ENCODE peak calls at places on chromosomes 13 and 19, in five cellular contexts. One of them, this sample, is unnamed.
A peak's percentile ranks its signal among the peaks of the same experiment; 100 is the strongest.

GRCh38 chr19:17107546-17108452 is 32.2 kb downstream of the MYO9B start:
- DNase-seq in cardiac muscle cell: peak; percentile 98
- DNase-seq in brain microvascular endothelial cell: peak; percentile 95
- DNase-seq in CD8-positive, alpha-beta T cell: no peak
- DNase-seq in fibroblast of the aortic adventitia: peak; percentile 97
- DNase-seq in this sample: peak; percentile 89

GRCh38 chr19:2547033-2547680 is 71.2 kb downstream of the GADD45B start:
- DNase-seq in cardiac muscle cell: no peak
- DNase-seq in brain microvascular endothelial cell: no peak
- DNase-seq in CD8-positive, alpha-beta T cell: no peak
- DNase-seq in fibroblast of the aortic adventitia: no peak
- DNase-seq in this sample: no peak

GRCh38 chr19:10093295-10094186 is 7.4 kb downstream of the SHFL start:
- DNase-seq in cardiac muscle cell: peak; percentile 18
- DNase-seq in brain microvascular endothelial cell: no peak
- DNase-seq in CD8-positive, alpha-beta T cell: no peak
- DNase-seq in fibroblast of the aortic adventitia: no peak
- DNase-seq in this sample: no peak

GRCh38 chr13:52749446-52749845 is 9.8 kb upstream of the CNMD start:
- DNase-seq in cardiac muscle cell: no peak
- DNase-seq in brain microvascular endothelial cell: no peak
- DNase-seq in CD8-positive, alpha-beta T cell: no peak
- DNase-seq in fibroblast of the aortic adventitia: no peak
- DNase-seq in this sample: no peak

GRCh38 chr13:35794734-35795389 is 318.4 kb upstream of the MAB21L1 start:
- DNase-seq in cardiac muscle cell: no peak
- DNase-seq in brain microvascular endothelial cell: no peak
- DNase-seq in CD8-positive, alpha-beta T cell: no peak
- DNase-seq in fibroblast of the aortic adventitia: no peak
- DNase-seq in this sample: no peak

GRCh38 chr13:41455725-41456419 is 1.5 kb upstream of the RGCC start:
- DNase-seq in cardiac muscle cell: no peak
- DNase-seq in brain microvascular endothelial cell: no peak
- DNase-seq in CD8-positive, alpha-beta T cell: no peak
- DNase-seq in fibroblast of the aortic adventitia: no peak
- DNase-seq in this sample: no peak

GRCh38 chr13:20721454-20722357 is 18.2 kb downstream of the IL17D start:
- DNase-seq in cardiac muscle cell: peak; percentile 78
- DNase-seq in brain microvascular endothelial cell: peak; percentile 72
- DNase-seq in CD8-positive, alpha-beta T cell: no peak
- DNase-seq in fibroblast of the aortic adventitia: peak; percentile 77
- DNase-seq in this sample: no peak

GRCh38 chr13:20127563-20128458 is 33.0 kb downstream of the GJA3 start:
- DNase-seq in cardiac muscle cell: peak; percentile 65
- DNase-seq in brain microvascular endothelial cell: no peak
- DNase-seq in CD8-positive, alpha-beta T cell: no peak
- DNase-seq in fibroblast of the aortic adventitia: peak; percentile 30
- DNase-seq in this sample: peak; percentile 37

GRCh38 chr19:40525234-40526051 is 51.2 kb upstream of the SHKBP1 start:
- DNase-seq in cardiac muscle cell: no peak
- DNase-seq in brain microvascular endothelial cell: no peak
- DNase-seq in CD8-positive, alpha-beta T cell: no peak
- DNase-seq in fibroblast of the aortic adventitia: no peak
- DNase-seq in this sample: no peak

GRCh38 chr19:43420954-43421353 is 6.3 kb downstream of the TEX101 start:
- DNase-seq in cardiac muscle cell: no peak
- DNase-seq in brain microvascular endothelial cell: no peak
- DNase-seq in CD8-positive, alpha-beta T cell: no peak
- DNase-seq in fibroblast of the aortic adventitia: no peak
- DNase-seq in this sample: no peak

GRCh38 chr19:43412441-43412840 is 2.2 kb upstream of the TEX101 start:
- DNase-seq in cardiac muscle cell: no peak
- DNase-seq in brain microvascular endothelial cell: no peak
- DNase-seq in CD8-positive, alpha-beta T cell: no peak
- DNase-seq in fibroblast of the aortic adventitia: no peak
- DNase-seq in this sample: no peak

GRCh38 chr19:43422000-43422688 is 7.5 kb downstream of the TEX101 start:
- DNase-seq in cardiac muscle cell: no peak
- DNase-seq in brain microvascular endothelial cell: no peak
- DNase-seq in CD8-positive, alpha-beta T cell: no peak
- DNase-seq in fibroblast of the aortic adventitia: no peak
- DNase-seq in this sample: no peak

GRCh38 chr19:43414554-43414953 is at the start of gene TEX101:
- DNase-seq in cardiac muscle cell: no peak
- DNase-seq in brain microvascular endothelial cell: no peak
- DNase-seq in CD8-positive, alpha-beta T cell: no peak
- DNase-seq in fibroblast of the aortic adventitia: no peak
- DNase-seq in this sample: no peak

GRCh38 chr19:43416951-43417623 is 2.4 kb downstream of the TEX101 start:
- DNase-seq in cardiac muscle cell: no peak
- DNase-seq in brain microvascular endothelial cell: no peak
- DNase-seq in CD8-positive, alpha-beta T cell: no peak
- DNase-seq in fibroblast of the aortic adventitia: no peak
- DNase-seq in this sample: no peak
- H3K4me3 ChIP-seq in cardiac muscle cell: no peak overlapping the region
- H3K4me3 ChIP-seq in brain microvascular endothelial cell: no peak overlapping the region
- H3K4me3 ChIP-seq in CD8-positive, alpha-beta T cell: no peak overlapping the region
- H3K4me3 ChIP-seq in fibroblast of the aortic adventitia: no peak overlapping the region
- H3K4me3 ChIP-seq in this sample: no peak overlapping the region

DNA sequence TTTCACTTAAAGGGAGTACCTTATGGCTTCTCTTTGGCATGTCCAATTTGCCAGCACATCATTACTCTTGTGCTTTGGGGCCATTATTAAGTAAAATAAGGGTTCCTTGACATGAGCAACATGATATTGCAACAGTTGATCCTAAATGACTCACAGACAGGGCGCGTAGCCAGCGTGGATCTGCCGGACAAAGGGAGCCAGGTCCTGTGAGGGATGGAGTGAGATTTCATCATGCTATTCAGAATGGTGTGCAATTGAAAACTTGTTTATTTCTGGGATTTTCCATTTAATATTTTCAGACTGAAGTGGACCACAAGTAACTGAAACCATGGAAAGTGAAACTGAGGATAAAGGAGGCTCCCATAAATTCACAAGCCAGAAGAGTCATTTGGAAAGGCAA is 48.6 kb upstream of the WASF3 start:
- DNase-seq in cardiac muscle cell: peak; percentile 95
- DNase-seq in brain microvascular endothelial cell: peak; percentile 82
- DNase-seq in CD8-positive, alpha-beta T cell: no peak
- DNase-seq in fibroblast of the aortic adventitia: peak; percentile 97
- DNase-seq in this sample: no peak
- H3K4me3 ChIP-seq in cardiac muscle cell: no peak overlapping the region
- H3K4me3 ChIP-seq in brain microvascular endothelial cell: no peak overlapping the region
- H3K4me3 ChIP-seq in CD8-positive, alpha-beta T cell: no peak overlapping the region
- H3K4me3 ChIP-seq in fibroblast of the aortic adventitia: peak overlapping the region; percentile 31
- H3K4me3 ChIP-seq in this sample: no peak overlapping the region

GRCh38 chr13:48738261-48738755 is 84.6 kb downstream of the CYSLTR2 start:
- DNase-seq in cardiac muscle cell: no peak
- DNase-seq in brain microvascular endothelial cell: no peak
- DNase-seq in CD8-positive, alpha-beta T cell: no peak
- DNase-seq in fibroblast of the aortic adventitia: no peak
- DNase-seq in this sample: no peak
- H3K4me3 ChIP-seq in cardiac muscle cell: no peak overlapping the region
- H3K4me3 ChIP-seq in brain microvascular endothelial cell: no peak overlapping the region
- H3K4me3 ChIP-seq in CD8-positive, alpha-beta T cell: no peak overlapping the region
- H3K4me3 ChIP-seq in fibroblast of the aortic adventitia: no peak overlapping the region
- H3K4me3 ChIP-seq in this sample: no peak overlapping the region

GRCh38 chr13:28819046-28819747 is 942 bp upstream of the MTUS2 start:
- DNase-seq in cardiac muscle cell: peak; percentile 37
- DNase-seq in brain microvascular endothelial cell: no peak
- DNase-seq in CD8-positive, alpha-beta T cell: no peak
- DNase-seq in fibroblast of the aortic adventitia: peak; percentile 15
- DNase-seq in this sample: no peak
- H3K4me3 ChIP-seq in cardiac muscle cell: peak overlapping the region; percentile 43
- H3K4me3 ChIP-seq in brain microvascular endothelial cell: peak overlapping the region; percentile 34
- H3K4me3 ChIP-seq in CD8-positive, alpha-beta T cell: no peak overlapping the region
- H3K4me3 ChIP-seq in fibroblast of the aortic adventitia: peak overlapping the region; percentile 31
- H3K4me3 ChIP-seq in this sample: no peak overlapping the region

DNA sequence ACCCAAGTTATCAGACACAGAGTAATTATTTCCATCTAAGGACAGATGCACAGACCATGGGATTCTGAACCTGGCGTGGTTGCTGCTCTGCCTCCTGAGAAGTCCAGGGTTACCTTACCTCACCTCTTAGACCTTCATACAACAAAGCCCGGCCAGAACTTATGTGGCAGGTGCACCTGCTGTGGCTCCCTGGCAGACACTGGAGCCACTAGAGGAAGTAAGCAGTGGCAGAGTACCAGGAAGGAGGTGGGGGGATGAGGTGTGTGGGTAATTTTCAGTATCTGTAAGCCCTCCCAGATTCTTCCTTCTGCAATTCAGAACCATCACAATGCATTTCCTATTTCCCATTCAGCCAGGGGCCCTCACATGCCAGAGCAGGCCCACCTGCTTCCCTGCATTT is 106.1 kb upstream of the DOCK9 start:
- DNase-seq in cardiac muscle cell: no peak
- DNase-seq in brain microvascular endothelial cell: no peak
- DNase-seq in CD8-positive, alpha-beta T cell: no peak
- DNase-seq in fibroblast of the aortic adventitia: no peak
- DNase-seq in this sample: no peak
- H3K4me3 ChIP-seq in cardiac muscle cell: no peak overlapping the region
- H3K4me3 ChIP-seq in brain microvascular endothelial cell: no peak overlapping the region
- H3K4me3 ChIP-seq in CD8-positive, alpha-beta T cell: no peak overlapping the region
- H3K4me3 ChIP-seq in fibroblast of the aortic adventitia: no peak overlapping the region
- H3K4me3 ChIP-seq in this sample: no peak overlapping the region

GRCh38 chr13:114063545-114064515 is 68.6 kb downstream of the RASA3 start:
- DNase-seq in cardiac muscle cell: peak; percentile 63
- DNase-seq in brain microvascular endothelial cell: no peak
- DNase-seq in CD8-positive, alpha-beta T cell: no peak
- DNase-seq in fibroblast of the aortic adventitia: peak; percentile 71
- DNase-seq in this sample: no peak
- H3K4me3 ChIP-seq in cardiac muscle cell: no peak overlapping the region
- H3K4me3 ChIP-seq in brain microvascular endothelial cell: peak overlapping the region; percentile 36
- H3K4me3 ChIP-seq in CD8-positive, alpha-beta T cell: no peak overlapping the region
- H3K4me3 ChIP-seq in fibroblast of the aortic adventitia: peak overlapping the region; percentile 64
- H3K4me3 ChIP-seq in this sample: peak overlapping the region; percentile 23

DNA sequence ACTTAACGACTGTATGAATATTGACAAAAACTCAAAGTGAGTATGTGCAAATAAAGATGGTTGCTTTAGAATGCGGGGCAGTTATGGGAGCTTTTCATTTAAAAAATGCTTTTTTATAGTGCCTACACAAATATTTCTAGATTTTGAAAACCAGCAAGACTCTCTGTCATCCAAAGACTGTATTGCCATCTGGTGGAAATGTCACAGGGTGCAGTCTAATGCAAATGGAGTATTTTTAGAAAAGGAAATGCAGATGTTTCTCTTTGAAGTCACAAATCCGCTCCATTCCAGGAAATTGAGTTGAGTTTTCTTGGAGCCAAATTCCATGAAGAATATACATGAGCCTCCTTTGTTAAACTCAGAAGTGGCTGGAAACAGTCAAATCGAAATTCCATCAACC is 2.3 kb upstream of the C1QTNF9B start:
- DNase-seq in cardiac muscle cell: peak; percentile 59
- DNase-seq in brain microvascular endothelial cell: peak; percentile 64
- DNase-seq in CD8-positive, alpha-beta T cell: no peak
- DNase-seq in fibroblast of the aortic adventitia: peak; percentile 76
- DNase-seq in this sample: no peak
- H3K4me3 ChIP-seq in cardiac muscle cell: no peak overlapping the region
- H3K4me3 ChIP-seq in brain microvascular endothelial cell: no peak overlapping the region
- H3K4me3 ChIP-seq in CD8-positive, alpha-beta T cell: no peak overlapping the region
- H3K4me3 ChIP-seq in fibroblast of the aortic adventitia: no peak overlapping the region
- H3K4me3 ChIP-seq in this sample: no peak overlapping the region

GRCh38 chr19:19146000-19146608 is 7.8 kb upstream of the TMEM161A start:
- DNase-seq in cardiac muscle cell: peak; percentile 73
- DNase-seq in brain microvascular endothelial cell: peak; percentile 37
- DNase-seq in CD8-positive, alpha-beta T cell: peak; percentile 75
- DNase-seq in fibroblast of the aortic adventitia: peak; percentile 56
- DNase-seq in this sample: peak; percentile 53
- H3K4me3 ChIP-seq in cardiac muscle cell: no peak overlapping the region
- H3K4me3 ChIP-seq in brain microvascular endothelial cell: peak overlapping the region; percentile 35
- H3K4me3 ChIP-seq in CD8-positive, alpha-beta T cell: no peak overlapping the region
- H3K4me3 ChIP-seq in fibroblast of the aortic adventitia: no peak overlapping the region
- H3K4me3 ChIP-seq in this sample: no peak overlapping the region

GRCh38 chr13:25095862-25096453 is at the start of gene PABPC3:
- DNase-seq in cardiac muscle cell: peak; percentile 33
- DNase-seq in brain microvascular endothelial cell: no peak
- DNase-seq in CD8-positive, alpha-beta T cell: no peak
- DNase-seq in fibroblast of the aortic adventitia: no peak
- DNase-seq in this sample: no peak
- H3K4me3 ChIP-seq in cardiac muscle cell: no peak within 1 kb of the TSS
- H3K4me3 ChIP-seq in brain microvascular endothelial cell: peak within 1 kb of the TSS; percentile 42
- H3K4me3 ChIP-seq in CD8-positive, alpha-beta T cell: no peak within 1 kb of the TSS
- H3K4me3 ChIP-seq in fibroblast of the aortic adventitia: peak within 1 kb of the TSS; percentile 25
- H3K4me3 ChIP-seq in this sample: no peak within 1 kb of the TSS

DNA sequence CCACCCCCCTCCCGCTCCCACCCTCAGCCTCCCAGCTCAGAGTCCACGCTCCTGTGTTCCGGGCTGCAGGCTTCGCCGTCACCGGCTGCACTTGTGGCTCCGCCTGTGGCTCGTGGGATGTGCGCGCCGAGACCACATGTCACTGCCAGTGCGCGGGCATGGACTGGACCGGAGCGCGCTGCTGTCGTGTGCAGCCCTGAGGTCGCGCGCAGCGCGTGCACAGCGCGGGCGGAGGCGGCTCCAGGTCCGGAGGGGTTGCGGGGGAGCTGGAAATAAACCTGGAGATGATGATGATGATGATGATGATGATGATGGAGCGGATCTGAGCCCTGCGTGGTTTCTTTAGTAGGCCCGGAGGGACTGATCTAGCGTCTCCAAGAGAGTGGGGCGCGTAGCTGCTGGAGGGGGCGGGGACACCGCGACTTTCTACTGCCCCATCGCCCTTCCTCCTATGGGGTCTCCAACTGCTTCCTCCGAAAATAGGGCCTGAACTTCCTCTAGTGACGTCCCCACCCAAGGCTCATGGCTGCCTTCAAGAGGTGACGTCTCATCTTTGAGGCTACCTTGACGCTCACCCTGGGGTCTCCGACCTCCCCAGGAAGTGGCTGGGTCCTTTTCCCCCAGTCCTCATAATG is 1.4 kb downstream of the RETN start:
- DNase-seq in cardiac muscle cell: peak; percentile 3
- DNase-seq in brain microvascular endothelial cell: no peak
- DNase-seq in CD8-positive, alpha-beta T cell: no peak
- DNase-seq in fibroblast of the aortic adventitia: no peak
- DNase-seq in this sample: no peak
- H3K4me3 ChIP-seq in cardiac muscle cell: peak overlapping the region; percentile 29
- H3K4me3 ChIP-seq in brain microvascular endothelial cell: no peak overlapping the region
- H3K4me3 ChIP-seq in CD8-positive, alpha-beta T cell: peak overlapping the region; percentile 30
- H3K4me3 ChIP-seq in fibroblast of the aortic adventitia: no peak overlapping the region
- H3K4me3 ChIP-seq in this sample: no peak overlapping the region